ENCODE peak calls at places on chromosomes 1 and 21, in four cellular contexts. E is K562, K is HepG2, W is GM12878. V is an unnamed sample.

GRCh38 chr21:44998086-44998620 is 58.3 kb downstream of the SLX9 start:
- DNase-seq in W (no peak), E (no peak), K (no peak), V (no peak)

GRCh38 chr1:46134660-46135331 is 2.4 kb upstream of the PIK3R3 start:
- DNase-seq in E (no peak), K (no peak), W (peak), V (no peak)

GRCh38 chr1:241972703-241973375 is 15.3 kb downstream of the BECN2 start:
- DNase-seq in E (no peak), K (peak), W (no peak), V (peak)

GRCh38 chr1:91731815-91732214 is 154.1 kb downstream of the TGFBR3 start:
- DNase-seq in K (no peak), W (no peak), E (no peak), V (no peak)

GRCh38 chr1:210198840-210199239 is 33.8 kb upstream of the SERTAD4 start:
- DNase-seq in W (no peak), E (no peak), K (no peak), V (no peak)

GRCh38 chr1:218482683-218483082 is 137.5 kb downstream of the TGFB2 start:
- DNase-seq in W (no peak), K (no peak), E (no peak), V (no peak)

GRCh38 chr1:213163278-213163711 is 112.3 kb downstream of the RPS6KC1 start:
- DNase-seq in E (no peak), W (no peak), K (no peak), V (no peak)

GRCh38 chr1:77412794-77413530 is 131.1 kb downstream of the AK5 start:
- DNase-seq in E (no peak), K (no peak), W (no peak), V (peak)

GRCh38 chr1:10912441-10912840 is 100.0 kb upstream of the TARDBP start:
- DNase-seq in K (no peak), W (no peak), E (no peak), V (no peak)
- TF ChIP-seq ATF2 in K (no peak), W (no peak), E (no peak), V (no peak)

GRCh38 chr1:156747737-156748669 is 3.5 kb downstream of the HDGF start:
- DNase-seq in E (no peak), K (no peak), W (no peak), V (no peak)
- TF ChIP-seq NR2C2 in E (peak), K (no peak), W (no peak), V (no peak)

DNA sequence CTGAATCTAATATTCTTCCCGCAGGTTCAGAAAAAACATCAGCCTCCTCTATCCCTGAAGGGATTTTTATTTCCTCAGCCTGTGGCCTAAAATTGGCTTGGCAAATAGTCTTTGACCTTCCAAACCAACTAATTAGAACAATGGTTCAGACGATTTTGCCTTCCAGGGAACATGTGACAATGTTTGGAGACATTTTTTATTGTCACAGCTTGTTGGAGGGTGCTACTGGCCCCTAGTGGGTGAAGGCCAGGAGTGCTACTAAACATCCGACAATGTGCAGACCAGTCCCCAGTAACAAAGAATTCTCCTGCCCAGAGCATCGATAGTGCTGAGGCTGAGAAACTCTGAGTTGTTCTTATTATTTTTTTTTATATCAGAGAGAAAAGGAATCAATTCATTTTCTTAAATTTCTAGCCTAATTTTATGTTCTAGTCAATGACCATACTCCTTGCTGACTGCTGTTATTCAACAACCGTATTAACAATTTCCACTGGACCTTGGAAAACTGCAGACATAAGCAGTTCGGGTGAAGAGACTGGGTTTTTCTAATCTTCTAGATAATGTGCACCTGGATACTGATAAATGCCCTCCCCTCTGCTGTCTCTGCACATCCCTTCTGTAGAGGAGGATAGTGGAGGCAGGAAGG is 280.7 kb downstream of the LMX1A start:
- DNase-seq in K (peak), W (no peak), E (peak), V (peak)
- TF ChIP-seq ESRRA in K (no peak), W (no peak), E (no peak), V (no peak)

GRCh38 chr1:162970021-162970420 is 99.1 kb upstream of the RGS4 start:
- DNase-seq in K (no peak), W (no peak), E (no peak), V (no peak)
- TF ChIP-seq ATF2 in K (no peak), W (no peak), E (no peak), V (no peak)

GRCh38 chr1:219792337-219793021 is 135.9 kb downstream of the SLC30A10 start:
- DNase-seq in K (no peak), E (no peak), W (no peak), V (no peak)
- TF ChIP-seq NR2C2 in K (no peak), E (no peak), W (no peak), V (no peak)

DNA sequence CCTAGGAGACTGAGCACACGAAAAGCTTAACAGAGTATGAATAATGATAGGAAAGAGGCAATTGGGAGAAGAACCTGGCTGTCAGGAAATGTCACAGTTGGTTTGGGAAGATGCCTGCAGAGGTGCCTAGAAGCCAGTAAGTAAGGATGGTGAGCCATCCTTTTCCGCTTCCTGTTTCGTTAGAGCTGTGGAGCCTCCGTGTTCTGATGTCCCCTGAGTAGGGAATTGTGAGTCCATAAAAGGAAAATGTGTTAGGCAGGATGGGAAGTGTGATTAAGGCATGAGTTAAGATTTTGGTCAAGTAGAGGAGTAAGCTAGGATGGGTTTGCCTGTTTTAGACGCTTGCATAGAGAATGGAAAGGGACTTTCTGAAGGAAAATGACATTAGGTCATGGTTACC is 9.0 kb downstream of the CLIC4 start:
- DNase-seq in W (no peak), E (no peak), K (no peak), V (no peak)
- TF ChIP-seq ESRRA in W (no peak), E (no peak), K (no peak), V (no peak)

GRCh38 chr1:231040800-231041704 is 998 bp upstream of the FAM89A start:
- DNase-seq in E (no peak), W (no peak), K (no peak), V (no peak)

GRCh38 chr1:231041705-231042261 is 1.7 kb upstream of the FAM89A start:
- DNase-seq in E (no peak), K (no peak), W (no peak), V (no peak)

GRCh38 chr1:231040019-231040799 is at the start of gene FAM89A:
- DNase-seq in W (no peak), E (peak), K (no peak), V (peak)

GRCh38 chr1:231037585-231038517 is 2.2 kb downstream of the FAM89A start:
- DNase-seq in K (no peak), W (no peak), E (no peak), V (no peak)

DNA sequence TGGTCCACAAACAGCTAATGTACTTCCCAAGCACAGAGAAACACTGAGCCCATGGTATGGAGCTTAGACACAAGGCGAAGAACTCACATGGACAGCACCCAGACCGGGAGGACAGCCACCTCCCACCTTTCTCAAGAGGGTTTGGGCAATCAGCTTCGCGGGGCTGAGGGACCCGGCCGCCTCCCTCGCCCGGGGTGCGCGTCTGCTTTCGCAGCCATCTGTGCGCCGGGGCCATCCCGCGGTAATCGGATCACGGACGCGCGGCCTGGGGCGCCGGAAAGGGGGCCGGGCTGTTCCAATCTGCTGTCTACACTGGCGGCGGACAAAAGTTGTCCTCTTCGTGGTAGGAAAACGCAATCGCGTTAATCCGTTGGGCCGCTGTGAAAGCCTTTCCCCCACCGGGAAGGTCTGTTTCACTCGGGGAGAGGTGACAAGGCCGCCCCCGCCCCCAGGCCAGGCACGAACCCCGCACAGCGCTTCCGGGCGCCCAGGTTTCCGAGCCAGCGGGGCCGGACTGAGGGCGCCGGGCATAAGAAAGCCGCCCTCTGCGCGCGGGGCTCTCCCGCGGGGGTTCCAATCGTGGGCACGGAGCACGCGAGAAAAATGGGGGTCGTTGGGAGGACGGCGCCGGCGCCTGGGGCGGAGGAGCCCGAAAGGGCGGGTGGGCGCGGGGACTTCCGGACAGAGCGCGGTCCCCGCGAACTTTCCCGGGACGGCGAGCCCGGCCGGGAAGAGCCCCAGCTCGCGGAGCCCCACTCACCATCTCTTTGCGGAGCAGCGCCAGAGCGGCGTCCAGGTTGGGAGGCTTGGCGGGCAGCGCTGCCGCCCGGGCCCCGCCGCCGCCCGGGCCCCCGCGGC is 664 bp downstream of the FAM89A start:
- DNase-seq in E (peak), K (no peak), W (no peak), V (peak)
- TF ChIP-seq ATF2 in E (no peak), K (no peak), W (no peak), V (no peak)